ENCODE peak calls at places on chromosomes 6 and 20, in six cellular contexts. W, I, X, N, Y and T are unnamed samples.

GRCh38 chr6:32847795-32848194 is 3.9 kb upstream of the PSMB8 start:
- DNase-seq in W (no peak), I (no peak), X (no peak), N (no peak), Y (no peak), T (no peak)

GRCh38 chr6:72283571-72283970 is 338.3 kb upstream of the KCNQ5 start:
- DNase-seq in W (no peak), I (no peak), X (no peak), N (no peak), Y (peak), T (no peak)

GRCh38 chr6:26387565-26387964 is 4.7 kb downstream of the BTN2A2 start:
- DNase-seq in W (no peak), I (no peak), X (no peak), N (no peak), Y (no peak), T (no peak)

GRCh38 chr6:152096863-152097496 is 289.5 kb downstream of the ESR1 start:
- DNase-seq in W (no peak), I (peak), X (peak), N (peak), Y (peak), T (peak)

GRCh38 chr6:7489376-7489775 is 52.1 kb upstream of the DSP start:
- DNase-seq in W (no peak), I (no peak), X (no peak), N (no peak), Y (no peak), T (no peak)

GRCh38 chr6:131004387-131004755 is 58.7 kb downstream of the EPB41L2 start:
- DNase-seq in W (no peak), I (no peak), X (no peak), N (no peak), Y (no peak), T (no peak)

GRCh38 chr20:63734946-63735858 is 1.3 kb upstream of the LIME1 start:
- DNase-seq in W (peak), I (no peak), X (no peak), N (peak), Y (no peak), T (no peak)

GRCh38 chr6:25172819-25173218 is 106.4 kb upstream of the CARMIL1 start:
- DNase-seq in W (no peak), I (peak), X (peak), N (peak), Y (peak), T (peak)

GRCh38 chr6:14518515-14519217 is 401.1 kb downstream of the CD83 start:
- DNase-seq in W (no peak), I (peak), X (no peak), N (no peak), Y (no peak), T (peak)

GRCh38 chr6:16430661-16431089 is 192.3 kb downstream of the GMPR start:
- DNase-seq in W (no peak), I (peak), X (peak), N (no peak), Y (no peak), T (peak)

GRCh38 chr6:134176283-134176975 is 124.0 kb upstream of the SLC2A12 start:
- DNase-seq in W (peak), I (peak), X (no peak), N (peak), Y (peak), T (peak)

GRCh38 chr6:161303628-161304340 is 29.9 kb upstream of the AGPAT4 start:
- DNase-seq in W (no peak), I (peak), X (no peak), N (no peak), Y (peak), T (peak)

GRCh38 chr6:93350774-93351173 is 68.6 kb downstream of the EPHA7 start:
- DNase-seq in W (no peak), I (no peak), X (no peak), N (no peak), Y (no peak), T (no peak)

GRCh38 chr6:137738197-137738596 is 128.9 kb upstream of the TNFAIP3 start:
- DNase-seq in W (no peak), I (peak), X (no peak), N (no peak), Y (peak), T (peak)

GRCh38 chr20:43316271-43316670 is 126.6 kb upstream of the PTPRT start:
- DNase-seq in W (no peak), I (no peak), X (no peak), N (no peak), Y (no peak), T (no peak)

GRCh38 chr6:53960311-53960710 is 150.9 kb upstream of the MLIP start:
- DNase-seq in W (no peak), I (peak), X (peak), N (no peak), Y (no peak), T (no peak)

GRCh38 chr6:32952817-32953739 is at the start of gene HLA-DMA:
- DNase-seq in W (peak), I (peak), X (peak), N (peak), Y (peak), T (peak)

GRCh38 chr6:53672232-53672631 is 6.7 kb upstream of the KLHL31 start:
- DNase-seq in W (no peak), I (no peak), X (no peak), N (no peak), Y (no peak), T (no peak)

GRCh38 chr6:69155467-69155866 is 520.4 kb downstream of the ADGRB3 start:
- DNase-seq in W (no peak), I (no peak), X (no peak), N (no peak), Y (no peak), T (peak)

GRCh38 chr6:169868458-169868857 is 117.0 kb downstream of the ERMARD start:
- DNase-seq in W (peak), I (no peak), X (no peak), N (no peak), Y (no peak), T (no peak)

GRCh38 chr6:133817460-133818047 is 71.4 kb upstream of the TCF21 start:
- DNase-seq in W (peak), I (no peak), X (no peak), N (no peak), Y (no peak), T (no peak)

GRCh38 chr6:52570291-52570700 is 6.6 kb downstream of the TRAM2 start:
- DNase-seq in W (no peak), I (no peak), X (no peak), N (no peak), Y (no peak), T (peak)

GRCh38 chr6:149473080-149474052 is 11.4 kb downstream of the ZC3H12D start:
- DNase-seq in W (no peak), I (no peak), X (no peak), N (peak), Y (no peak), T (no peak)

GRCh38 chr6:124007915-124008688 is 204.4 kb downstream of the NKAIN2 start:
- DNase-seq in W (no peak), I (no peak), X (no peak), N (peak), Y (no peak), T (no peak)

GRCh38 chr20:47927944-47928343 is 142.7 kb upstream of the SULF2 start:
- DNase-seq in W (no peak), I (no peak), X (no peak), N (peak), Y (no peak), T (no peak)

GRCh38 chr20:41457173-41457857 is 90.7 kb upstream of the EMILIN3 start:
- DNase-seq in W (no peak), I (no peak), X (no peak), N (no peak), Y (no peak), T (no peak)

GRCh38 chr6:170189236-170189635 is 101.6 kb downstream of the DLL1 start:
- DNase-seq in W (no peak), I (no peak), X (no peak), N (no peak), Y (no peak), T (no peak)

GRCh38 chr6:46407785-46408530 is 83.3 kb downstream of the RCAN2 start:
- DNase-seq in W (no peak), I (no peak), X (no peak), N (no peak), Y (no peak), T (no peak)

GRCh38 chr6:119891206-119891605 is 541.6 kb upstream of the MAN1A1 start:
- DNase-seq in W (no peak), I (no peak), X (no peak), N (no peak), Y (no peak), T (peak)

GRCh38 chr6:24412294-24412693 is 9.6 kb downstream of the MRS2 start:
- DNase-seq in W (no peak), I (no peak), X (no peak), N (no peak), Y (no peak), T (no peak)

GRCh38 chr6:52297433-52297832 is 12.9 kb upstream of the MCM3 start:
- DNase-seq in W (no peak), I (no peak), X (no peak), N (no peak), Y (no peak), T (no peak)

GRCh38 chr6:127147576-127147975 is 29.1 kb downstream of the RSPO3 start:
- DNase-seq in W (no peak), I (no peak), X (no peak), N (no peak), Y (no peak), T (no peak)

GRCh38 chr6:33959661-33960344 is 156.0 kb upstream of the MLN start:
- DNase-seq in W (no peak), I (no peak), X (no peak), N (no peak), Y (no peak), T (no peak)

GRCh38 chr6:108115598-108116058 is 41.1 kb upstream of the OSTM1 start:
- DNase-seq in W (no peak), I (peak), X (no peak), N (peak), Y (no peak), T (peak)

GRCh38 chr6:26519359-26519758 is 18.8 kb upstream of the HMGN4 start:
- DNase-seq in W (no peak), I (no peak), X (no peak), N (no peak), Y (no peak), T (no peak)

GRCh38 chr6:157644043-157644810 is 178.8 kb upstream of the SNX9 start:
- DNase-seq in W (peak), I (no peak), X (no peak), N (no peak), Y (no peak), T (peak)

GRCh38 chr6:53811082-53811481 is 16.3 kb downstream of the LRRC1 start:
- DNase-seq in W (no peak), I (no peak), X (no peak), N (peak), Y (no peak), T (no peak)

GRCh38 chr6:17907467-17908229 is 79.8 kb downstream of the KIF13A start:
- DNase-seq in W (no peak), I (peak), X (peak), N (peak), Y (peak), T (peak)

GRCh38 chr6:165684333-165684732 is 21.3 kb upstream of the PDE10A start:
- DNase-seq in W (no peak), I (no peak), X (no peak), N (no peak), Y (no peak), T (no peak)

GRCh38 chr6:165692106-165692653 is 29.1 kb upstream of the PDE10A start:
- DNase-seq in W (no peak), I (no peak), X (no peak), N (no peak), Y (peak), T (peak)

GRCh38 chr6:165685302-165685701 is 22.3 kb upstream of the PDE10A start:
- DNase-seq in W (no peak), I (no peak), X (no peak), N (no peak), Y (no peak), T (no peak)

GRCh38 chr6:165689699-165690098 is 26.7 kb upstream of the PDE10A start:
- DNase-seq in W (no peak), I (peak), X (no peak), N (no peak), Y (peak), T (peak)

GRCh38 chr6:165686966-165687365 is 23.9 kb upstream of the PDE10A start:
- DNase-seq in W (no peak), I (no peak), X (no peak), N (no peak), Y (no peak), T (no peak)
- H3K4me3 ChIP-seq in W (no peak), I (no peak), X (no peak), N (no peak), Y (no peak), T (no peak)

GRCh38 chr20:10511166-10511506 is 76.0 kb downstream of the SLX4IP start:
- DNase-seq in W (no peak), I (no peak), X (no peak), N (no peak), Y (no peak), T (no peak)
- H3K4me3 ChIP-seq in W (no peak), I (no peak), X (no peak), N (no peak), Y (no peak), T (peak)

GRCh38 chr6:110813338-110813737 is 1.9 kb downstream of the CDK19 start:
- DNase-seq in W (no peak), I (no peak), X (no peak), N (no peak), Y (no peak), T (no peak)
- H3K4me3 ChIP-seq in W (no peak), I (no peak), X (peak), N (peak), Y (peak), T (peak)

DNA sequence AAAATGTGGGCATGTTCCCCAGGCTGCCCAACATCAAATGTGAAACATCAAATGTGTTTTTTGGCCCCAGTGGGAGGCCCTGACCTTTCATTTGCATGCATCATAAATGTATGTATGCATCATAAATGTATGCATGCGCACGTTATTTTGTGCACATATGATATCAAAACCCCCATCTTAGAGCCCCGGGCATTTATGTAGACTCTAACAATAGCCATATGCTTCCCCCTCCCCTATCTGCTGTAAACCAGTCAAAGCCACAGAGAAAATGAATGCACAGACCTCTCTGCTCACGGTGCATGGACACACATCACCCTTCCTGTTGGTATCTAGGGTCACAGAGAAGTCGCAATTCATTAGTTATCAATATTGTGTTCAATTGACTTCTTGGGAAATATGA is 532.0 kb downstream of the CDH26 start:
- DNase-seq in W (no peak), I (no peak), X (no peak), N (no peak), Y (no peak), T (no peak)
- H3K4me3 ChIP-seq in W (no peak), I (no peak), X (no peak), N (no peak), Y (no peak), T (no peak)